ENCODE peak calls at places on chromosomes 3 and 15, in seven cellular contexts. W is mammary epithelial cell, P is adrenal gland, F is IMR-90, M is upper lobe of right lung, C is SK-N-SH, S is RWPE1. Z is an unnamed sample.

GRCh38 chr3:11199902-11200678 is 45.8 kb downstream of the HRH1 start:
- DNase-seq in W (peak), P (no peak), F (peak), M (no peak), C (no peak), S (no peak), Z (peak)

GRCh38 chr15:67783303-67783702 is 42.0 kb upstream of the SKOR1 start:
- DNase-seq in W (no peak), P (no peak), F (no peak), M (no peak), C (no peak), S (no peak), Z (no peak)

GRCh38 chr3:54932606-54933005 is 4.7 kb upstream of the LRTM1 start:
- DNase-seq in W (no peak), P (no peak), F (no peak), M (no peak), C (no peak), S (no peak), Z (no peak)

GRCh38 chr3:95197661-95198060 is 1134.8 kb downstream of the NSUN3 start:
- DNase-seq in W (no peak), P (no peak), F (no peak), M (no peak), C (peak), S (no peak), Z (no peak)

GRCh38 chr3:127628788-127629456 is at the start of gene PODXL2:
- DNase-seq in W (peak), P (peak), F (peak), M (peak), C (peak), S (peak), Z (peak)

GRCh38 chr3:55452886-55453285 is 34.2 kb downstream of the WNT5A start:
- DNase-seq in W (no peak), P (no peak), F (no peak), M (no peak), C (no peak), S (no peak), Z (no peak)

GRCh38 chr3:58161435-58162398 is 49.1 kb downstream of the DNASE1L3 start:
- DNase-seq in W (peak), P (peak), F (peak), M (peak), C (no peak), S (peak), Z (peak)

GRCh38 chr15:82699726-82700125 is 9.9 kb downstream of the AP3B2 start:
- DNase-seq in W (no peak), P (no peak), F (no peak), M (no peak), C (no peak), S (no peak), Z (no peak)

GRCh38 chr3:4856986-4857385 is 122.3 kb upstream of the BHLHE40 start:
- DNase-seq in W (no peak), P (no peak), F (no peak), M (no peak), C (no peak), S (no peak), Z (no peak)
- H3K27ac ChIP-seq in W (no peak), P (no peak), F (no peak), M (no peak), C (no peak), S (no peak), Z (no peak)

GRCh38 chr3:102295756-102296155 is 139.1 kb upstream of the ZPLD1 start:
- DNase-seq in W (no peak), P (no peak), F (no peak), M (no peak), C (no peak), S (no peak), Z (no peak)

GRCh38 chr3:102290241-102290640 is 144.6 kb upstream of the ZPLD1 start:
- DNase-seq in W (no peak), P (no peak), F (no peak), M (no peak), C (no peak), S (no peak), Z (no peak)
- H3K27ac ChIP-seq in W (no peak), P (no peak), F (no peak), M (no peak), C (no peak), S (no peak), Z (no peak)

DNA sequence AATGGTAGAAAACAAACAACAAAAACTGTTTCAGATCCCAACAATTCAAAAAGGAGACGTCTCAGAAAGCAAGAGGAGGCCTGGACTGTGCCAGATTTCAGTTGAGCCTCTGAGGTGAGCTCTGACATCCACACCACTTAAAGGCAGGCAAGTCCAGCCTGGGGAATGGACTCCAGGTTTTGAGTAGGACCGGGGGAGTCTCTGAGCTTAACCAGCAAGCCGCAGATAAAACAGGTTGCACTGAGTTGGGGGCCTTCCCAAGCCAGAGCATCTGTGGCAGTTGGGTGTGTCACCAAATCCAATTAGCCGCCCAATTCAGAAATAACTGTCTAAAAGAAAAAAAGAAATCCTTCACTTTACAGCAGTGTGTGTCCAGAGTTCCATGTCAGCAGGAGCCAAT is 54.7 kb downstream of the OXNAD1 start:
- DNase-seq in W (no peak), P (no peak), F (no peak), M (no peak), C (no peak), S (no peak), Z (no peak)
- H3K27ac ChIP-seq in W (no peak), P (no peak), F (no peak), M (peak), C (no peak), S (no peak), Z (no peak)

DNA sequence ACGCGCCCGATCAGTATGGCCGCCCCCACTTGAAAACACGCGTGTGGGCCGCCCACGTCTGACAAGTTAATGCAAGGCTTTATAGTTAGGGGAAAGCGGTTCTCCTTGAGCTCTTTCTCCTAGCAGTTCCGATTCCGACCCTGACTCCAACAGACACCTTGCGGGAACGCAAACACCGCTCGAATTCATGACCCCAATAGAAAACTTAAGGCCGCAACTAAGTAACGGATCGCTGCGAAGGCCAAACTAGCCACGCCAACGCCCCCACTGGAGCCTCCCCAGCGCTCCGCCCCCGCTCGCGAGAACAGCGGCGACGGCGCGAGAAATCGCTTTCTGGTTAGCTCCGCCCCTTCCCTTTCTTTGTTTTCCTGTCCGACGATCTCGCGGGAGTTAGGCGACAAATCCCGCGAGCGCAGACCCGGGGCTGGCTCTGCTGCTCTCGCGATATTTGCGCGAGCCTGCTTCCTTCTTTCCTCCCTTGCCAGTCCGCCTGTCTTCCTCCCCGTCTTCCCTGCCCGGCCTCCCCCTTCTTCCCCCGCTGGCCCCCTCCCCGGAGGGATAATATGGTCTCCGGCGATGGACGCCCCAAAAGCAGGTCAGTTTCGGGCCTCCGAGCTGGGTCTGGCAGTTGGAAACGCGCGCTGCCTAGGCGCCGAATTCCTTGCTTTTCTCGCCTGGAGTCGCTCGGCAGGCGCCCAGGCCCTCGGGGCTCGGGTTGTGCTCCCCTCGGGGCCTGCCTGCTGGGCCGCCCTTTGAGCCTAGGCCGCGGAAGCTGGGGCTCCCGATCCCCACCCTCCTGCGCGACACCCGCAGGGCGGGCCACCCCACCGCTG is at the start of gene IREB2:
- DNase-seq in W (peak), P (peak), F (peak), M (peak), C (peak), S (peak), Z (peak)
- H3K27ac ChIP-seq in W (peak), P (peak), F (peak), M (peak), C (peak), S (peak), Z (peak)

DNA sequence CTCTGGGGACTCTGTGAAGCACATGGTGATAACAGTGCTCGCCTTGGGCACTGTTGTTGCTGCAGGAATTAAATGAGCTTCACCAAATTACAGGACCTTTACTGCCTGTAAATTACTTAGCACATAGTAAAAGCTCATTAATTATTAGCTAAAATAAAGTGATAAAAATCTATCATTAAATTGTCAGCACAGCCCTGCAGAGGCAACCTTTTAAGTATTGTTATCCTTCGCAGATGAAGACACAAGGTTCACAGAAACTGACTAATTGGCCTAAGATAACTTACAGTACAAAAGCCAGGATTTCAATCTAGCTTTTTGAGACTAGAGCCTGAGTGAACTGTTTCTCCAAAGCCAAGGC is 96.0 kb downstream of the ST6GAL1 start:
- DNase-seq in W (no peak), P (no peak), F (no peak), M (no peak), C (no peak), S (no peak), Z (no peak)
- H3K27ac ChIP-seq in W (no peak), P (no peak), F (no peak), M (peak), C (no peak), S (no peak), Z (no peak)

GRCh38 chr3:16134173-16134928 is 40.1 kb upstream of the GALNT15 start:
- DNase-seq in W (no peak), P (no peak), F (no peak), M (no peak), C (no peak), S (no peak), Z (no peak)

GRCh38 chr3:16130066-16130465 is 44.4 kb upstream of the GALNT15 start:
- DNase-seq in W (no peak), P (no peak), F (peak), M (no peak), C (no peak), S (no peak), Z (peak)

GRCh38 chr3:16136042-16136441 is 38.4 kb upstream of the GALNT15 start:
- DNase-seq in W (no peak), P (no peak), F (peak), M (no peak), C (no peak), S (no peak), Z (no peak)

GRCh38 chr3:16132190-16132589 is 42.3 kb upstream of the GALNT15 start:
- DNase-seq in W (peak), P (no peak), F (no peak), M (no peak), C (no peak), S (no peak), Z (no peak)

GRCh38 chr3:16132926-16133325 is 41.6 kb upstream of the GALNT15 start:
- DNase-seq in W (no peak), P (no peak), F (peak), M (no peak), C (no peak), S (no peak), Z (no peak)
- H3K27ac ChIP-seq in W (no peak), P (no peak), F (peak), M (no peak), C (no peak), S (no peak), Z (no peak)

Z was measured in mesenchymal stem cell.